ENCODE peak calls at places on chromosomes 6 and 20, in eight cellular contexts. D is GM12878, F is tibial nerve, Z is HepG2, O is ovary, K is A549, Y is stomach, T is sigmoid colon. C is an unnamed sample.

GRCh38 chr6:9007062-9007461 is 571.7 kb upstream of the SLC35B3 start:
- DNase-seq in D (no peak), F (no peak), Z (no peak), O (no peak), K (no peak), Y (no peak), T (no peak), C (no peak)

GRCh38 chr6:153024401-153025017 is 22.0 kb upstream of the MTRF1L start:
- DNase-seq in D (peak), F (peak), Z (peak), O (peak), K (peak), Y (peak), T (no peak), C (peak)

GRCh38 chr6:39143238-39143930 is 28.4 kb upstream of the SAYSD1 start:
- DNase-seq in D (no peak), F (no peak), Z (no peak), O (no peak), K (no peak), Y (peak), T (no peak), C (no peak)

GRCh38 chr20:48983423-48984400 is 62.2 kb downstream of the ARFGEF2 start:
- DNase-seq in D (no peak), F (no peak), Z (no peak), O (no peak), K (peak), Y (peak), T (no peak), C (no peak)

GRCh38 chr20:44601801-44602204 is 19.4 kb downstream of the PKIG start:
- DNase-seq in D (no peak), F (peak), Z (no peak), O (peak), K (no peak), Y (no peak), T (peak), C (peak)

GRCh38 chr6:155523821-155524238 is 68.2 kb upstream of the NOX3 start:
- DNase-seq in D (no peak), F (no peak), Z (no peak), O (no peak), K (no peak), Y (no peak), T (no peak), C (no peak)

GRCh38 chr6:16486661-16487060 is 248.3 kb downstream of the GMPR start:
- DNase-seq in D (no peak), F (no peak), Z (no peak), O (no peak), K (no peak), Y (no peak), T (no peak), C (no peak)

GRCh38 chr6:30399390-30400058 is 54.6 kb downstream of the RPP21 start:
- DNase-seq in D (no peak), F (no peak), Z (no peak), O (no peak), K (no peak), Y (no peak), T (no peak), C (no peak)

GRCh38 chr20:49584418-49585382 is 16.8 kb upstream of the PTGIS start:
- DNase-seq in D (no peak), F (no peak), Z (no peak), O (no peak), K (peak), Y (peak), T (no peak), C (peak)

GRCh38 chr20:51350941-51351631 is 191.4 kb downstream of the NFATC2 start:
- DNase-seq in D (no peak), F (no peak), Z (no peak), O (no peak), K (no peak), Y (no peak), T (peak), C (no peak)

GRCh38 chr6:108588586-108588985 is 27.9 kb downstream of the FOXO3 start:
- DNase-seq in D (no peak), F (no peak), Z (no peak), O (no peak), K (no peak), Y (no peak), T (no peak), C (peak)

GRCh38 chr6:146433881-146434741 is 109.5 kb upstream of the RAB32 start:
- DNase-seq in D (no peak), F (no peak), Z (no peak), O (no peak), K (no peak), Y (no peak), T (no peak), C (no peak)

GRCh38 chr20:45821942-45822341 is 5.2 kb downstream of the TNNC2 start:
- DNase-seq in D (no peak), F (no peak), Z (no peak), O (no peak), K (no peak), Y (no peak), T (no peak), C (peak)

GRCh38 chr20:62323980-62324906 is 21.4 kb downstream of the ADRM1 start:
- DNase-seq in D (no peak), F (no peak), Z (no peak), O (no peak), K (no peak), Y (no peak), T (no peak), C (no peak)

GRCh38 chr20:13333793-13334192 is 112.7 kb downstream of the ISM1 start:
- DNase-seq in D (no peak), F (no peak), Z (no peak), O (no peak), K (peak), Y (no peak), T (no peak), C (peak)

DNA sequence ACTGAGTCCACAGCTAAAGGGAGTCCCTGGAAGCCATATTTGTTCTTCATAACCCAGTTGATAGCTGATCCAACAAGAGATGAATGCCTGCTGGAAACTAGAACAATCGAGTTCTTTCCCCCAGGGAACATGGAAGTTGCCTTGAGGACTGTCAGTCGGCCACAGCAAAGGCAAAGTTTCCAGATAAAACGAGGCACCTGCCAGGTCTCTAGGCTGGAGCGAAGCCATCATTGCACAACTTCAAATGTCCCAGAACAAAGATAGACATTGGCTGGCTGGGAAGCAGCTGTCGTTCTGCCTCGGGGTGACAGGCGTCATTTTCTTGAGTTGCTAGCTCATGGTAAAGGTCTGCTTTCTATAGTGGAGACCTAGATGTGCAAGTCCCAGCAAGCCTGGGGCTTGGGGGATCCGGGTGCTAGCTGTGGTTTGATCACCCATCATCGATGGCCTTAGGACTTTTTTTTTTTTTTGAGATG is 184.4 kb upstream of the ZNF217 start:
- DNase-seq in D (no peak), F (no peak), Z (no peak), O (no peak), K (no peak), Y (peak), T (no peak), C (no peak)
- TF ChIP-seq POLR2A in D (no peak), F (no peak), Z (no peak), O (no peak), K (no peak), Y (no peak), T (no peak), C (no peak)

GRCh38 chr20:25272223-25273000 is 24.5 kb downstream of the PYGB start:
- DNase-seq in D (no peak), F (no peak), Z (no peak), O (no peak), K (no peak), Y (peak), T (peak), C (peak)

GRCh38 chr20:25273541-25274358 is 25.9 kb downstream of the PYGB start:
- DNase-seq in D (no peak), F (no peak), Z (no peak), O (no peak), K (no peak), Y (peak), T (peak), C (peak)

GRCh38 chr20:25274481-25274880 is 26.6 kb downstream of the PYGB start:
- DNase-seq in D (no peak), F (no peak), Z (no peak), O (peak), K (no peak), Y (peak), T (peak), C (peak)

GRCh38 chr20:25271486-25272222 is 23.8 kb downstream of the PYGB start:
- DNase-seq in D (no peak), F (no peak), Z (no peak), O (peak), K (no peak), Y (peak), T (peak), C (peak)

DNA sequence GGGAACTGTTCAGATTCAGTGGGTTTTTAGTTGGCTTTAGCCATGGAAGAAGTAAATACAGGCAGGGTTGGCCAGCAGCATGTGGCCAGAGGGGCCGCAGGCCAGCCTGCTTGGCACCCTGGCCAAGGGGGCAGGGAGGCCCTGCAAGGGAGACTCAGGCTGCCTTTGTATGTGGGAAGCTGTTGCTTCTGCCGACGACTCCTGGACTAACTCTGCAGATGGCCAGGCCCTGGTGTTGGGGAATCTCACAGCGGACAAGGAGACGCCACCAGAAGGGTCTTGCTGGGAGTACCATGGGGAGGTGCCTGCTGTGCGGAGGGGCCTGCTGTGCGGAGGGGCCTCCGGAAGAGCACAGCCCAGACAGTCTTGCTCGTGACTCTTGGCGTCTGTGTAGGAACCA is 25.2 kb downstream of the PYGB start:
- DNase-seq in D (no peak), F (no peak), Z (no peak), O (peak), K (no peak), Y (peak), T (peak), C (peak)
- TF ChIP-seq EP300 in D (no peak), F (no peak), Z (no peak), O (no peak), K (no peak), Y (no peak), T (no peak), C (no peak)

GRCh38 chr6:33413200-33413599 is 2.4 kb downstream of the PHF1 start:
- DNase-seq in D (no peak), F (no peak), Z (no peak), O (peak), K (no peak), Y (no peak), T (no peak), C (no peak)
- TF ChIP-seq POLR2A in D (no peak), F (no peak), Z (no peak), O (no peak), K (no peak), Y (no peak), T (no peak), C (no peak)

GRCh38 chr6:168105813-168106660 is 27.0 kb upstream of the FRMD1 start:
- DNase-seq in D (no peak), F (no peak), Z (no peak), O (no peak), K (no peak), Y (no peak), T (no peak), C (no peak)
- TF ChIP-seq EP300 in D (no peak), F (no peak), Z (no peak), O (no peak), K (no peak), Y (no peak), T (no peak), C (no peak)